ENCODE peak calls at places on chromosomes 6 and 20, in five cellular contexts. R, V, Y, M and G are unnamed samples.

GRCh38 chr6:155186052-155186658 is 77.7 kb upstream of the CLDN20 start:
- DNase-seq in R (peak), V (peak), Y (no peak), M (peak), G (peak)

GRCh38 chr20:16368645-16369292 is 204.5 kb downstream of the KIF16B start:
- DNase-seq in R (peak), V (peak), Y (no peak), M (peak), G (peak)

GRCh38 chr20:3894796-3895195 is 5.6 kb downstream of the PANK2 start:
- DNase-seq in R (no peak), V (no peak), Y (no peak), M (no peak), G (no peak)

GRCh38 chr6:25302677-25303128 is 23.5 kb downstream of the CARMIL1 start:
- DNase-seq in R (no peak), V (peak), Y (no peak), M (peak), G (peak)

GRCh38 chr20:22977047-22977785 is 57.9 kb upstream of the SSTR4 start:
- DNase-seq in R (no peak), V (no peak), Y (peak), M (no peak), G (peak)

GRCh38 chr6:51928320-51928719 is 159.1 kb downstream of the PKHD1 start:
- DNase-seq in R (no peak), V (no peak), Y (no peak), M (no peak), G (no peak)

GRCh38 chr20:59013959-59014608 is 5.1 kb upstream of the TUBB1 start:
- DNase-seq in R (no peak), V (peak), Y (peak), M (peak), G (no peak)

GRCh38 chr6:45072014-45072413 is 256.1 kb upstream of the RUNX2 start:
- DNase-seq in R (no peak), V (no peak), Y (no peak), M (no peak), G (no peak)

GRCh38 chr6:125154184-125155135 is 887 bp downstream of the TPD52L1 start:
- DNase-seq in R (peak), V (no peak), Y (no peak), M (peak), G (peak)

GRCh38 chr6:14165091-14165490 is 47.5 kb downstream of the CD83 start:
- DNase-seq in R (no peak), V (peak), Y (no peak), M (peak), G (peak)

GRCh38 chr20:10953437-10953836 is 279.6 kb upstream of the JAG1 start:
- DNase-seq in R (no peak), V (no peak), Y (no peak), M (no peak), G (peak)

GRCh38 chr6:37171141-37171969 is 1.4 kb downstream of the PIM1 start:
- DNase-seq in R (peak), V (peak), Y (peak), M (peak), G (peak)

GRCh38 chr20:62605996-62606395 is 36.3 kb upstream of the SLCO4A1 start:
- DNase-seq in R (no peak), V (no peak), Y (no peak), M (no peak), G (no peak)

GRCh38 chr6:112122758-112123157 is 35.4 kb downstream of the FAM229B start:
- DNase-seq in R (no peak), V (no peak), Y (no peak), M (no peak), G (no peak)

GRCh38 chr20:17614176-17614811 is 44.4 kb downstream of the DSTN start:
- DNase-seq in R (peak), V (peak), Y (peak), M (peak), G (peak)

GRCh38 chr6:34027445-34027936 is 118.4 kb downstream of the GRM4 start:
- DNase-seq in R (peak), V (peak), Y (no peak), M (no peak), G (peak)

GRCh38 chr6:45226081-45226480 is 102.0 kb upstream of the RUNX2 start:
- DNase-seq in R (no peak), V (no peak), Y (no peak), M (no peak), G (no peak)

GRCh38 chr6:45049188-45049843 is 278.8 kb upstream of the RUNX2 start:
- DNase-seq in R (no peak), V (peak), Y (no peak), M (peak), G (peak)

GRCh38 chr6:7166410-7167293 is 58.9 kb downstream of the RREB1 start:
- DNase-seq in R (no peak), V (peak), Y (peak), M (peak), G (no peak)

GRCh38 chr6:6825153-6825847 is 236.8 kb downstream of the LY86 start:
- DNase-seq in R (no peak), V (no peak), Y (no peak), M (no peak), G (peak)

GRCh38 chr6:105459049-105459448 is 56.2 kb upstream of the PREP start:
- DNase-seq in R (no peak), V (no peak), Y (no peak), M (peak), G (peak)

GRCh38 chr20:63128367-63128766 is 87.6 kb downstream of the YTHDF1 start:
- DNase-seq in R (peak), V (no peak), Y (no peak), M (no peak), G (no peak)

GRCh38 chr20:59751075-59751711 is 146.9 kb downstream of the PHACTR3 start:
- DNase-seq in R (peak), V (peak), Y (peak), M (peak), G (peak)

GRCh38 chr6:136112262-136112661 is 137.8 kb downstream of the MTFR2 start:
- DNase-seq in R (no peak), V (no peak), Y (no peak), M (no peak), G (no peak)

GRCh38 chr6:22248513-22249308 is 48.1 kb downstream of the PRL start:
- DNase-seq in R (no peak), V (peak), Y (no peak), M (peak), G (peak)

GRCh38 chr6:136923116-136923953 is 1.2 kb downstream of the SLC35D3 start:
- DNase-seq in R (peak), V (no peak), Y (no peak), M (no peak), G (no peak)

GRCh38 chr6:37244430-37245310 is 12.9 kb upstream of the TBC1D22B start:
- DNase-seq in R (no peak), V (peak), Y (peak), M (peak), G (peak)

GRCh38 chr6:32627249-32627648 is 10.0 kb upstream of the HLA-DQA1 start:
- DNase-seq in R (no peak), V (no peak), Y (no peak), M (no peak), G (no peak)

GRCh38 chr6:52415333-52415732 is 4.8 kb upstream of the EFHC1 start:
- DNase-seq in R (no peak), V (no peak), Y (no peak), M (no peak), G (no peak)

GRCh38 chr20:1396702-1397101 is 3.8 kb upstream of the FKBP1A start:
- DNase-seq in R (no peak), V (no peak), Y (no peak), M (no peak), G (no peak)

GRCh38 chr6:161564951-161565350 is 291.1 kb upstream of the AGPAT4 start:
- DNase-seq in R (no peak), V (no peak), Y (no peak), M (no peak), G (no peak)

GRCh38 chr6:1911476-1911875 is 301.8 kb downstream of the FOXC1 start:
- DNase-seq in R (no peak), V (no peak), Y (no peak), M (no peak), G (no peak)

GRCh38 chr6:166998256-166999144 is 697 bp upstream of the CEP43 start:
- DNase-seq in R (peak), V (no peak), Y (no peak), M (no peak), G (peak)

GRCh38 chr20:52731086-52731485 is 241.1 kb upstream of the TSHZ2 start:
- DNase-seq in R (peak), V (no peak), Y (no peak), M (no peak), G (peak)

GRCh38 chr6:6875818-6876470 is 231.8 kb upstream of the RREB1 start:
- DNase-seq in R (no peak), V (peak), Y (no peak), M (peak), G (peak)

GRCh38 chr6:137870744-137871247 is 3.7 kb downstream of the TNFAIP3 start:
- DNase-seq in R (peak), V (peak), Y (no peak), M (no peak), G (peak)

GRCh38 chr6:85569323-85569722 is 24.3 kb downstream of the SNX14 start:
- DNase-seq in R (no peak), V (peak), Y (no peak), M (peak), G (peak)

GRCh38 chr6:167721291-167721690 is 105.4 kb upstream of the AFDN start:
- DNase-seq in R (peak), V (no peak), Y (peak), M (no peak), G (no peak)

GRCh38 chr6:158207452-158207788 is 39.3 kb downstream of the GTF2H5 start:
- DNase-seq in R (no peak), V (peak), Y (no peak), M (peak), G (peak)

GRCh38 chr20:45440891-45441685 is 25.1 kb downstream of the PIGT start:
- DNase-seq in R (no peak), V (no peak), Y (no peak), M (no peak), G (no peak)
- H3K4me3 ChIP-seq in R (no peak), V (no peak), Y (no peak), M (no peak), G (no peak)

DNA sequence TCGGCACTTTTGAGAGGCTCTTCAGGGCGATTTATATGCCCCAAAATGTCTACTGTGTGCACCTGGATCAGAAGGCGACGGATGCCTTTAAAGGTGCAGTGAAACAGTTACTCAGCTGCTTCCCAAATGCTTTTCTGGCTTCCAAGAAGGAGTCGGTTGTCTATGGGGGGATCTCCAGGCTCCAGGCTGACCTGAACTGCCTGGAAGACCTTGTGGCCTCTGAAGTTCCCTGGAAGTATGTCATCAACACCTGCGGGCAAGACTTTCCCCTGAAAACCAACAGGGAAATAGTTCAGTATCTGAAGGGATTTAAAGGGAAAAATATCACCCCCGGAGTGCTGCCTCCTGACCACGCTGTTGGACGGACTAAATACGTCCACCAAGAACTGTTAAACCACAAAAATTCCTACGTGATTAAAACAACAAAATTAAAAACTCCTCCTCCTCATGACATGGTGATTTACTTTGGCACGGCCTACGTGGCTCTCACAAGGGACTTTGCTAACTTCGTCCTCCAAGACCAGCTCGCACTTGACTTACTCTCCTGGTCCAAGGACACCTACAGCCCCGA is 8.2 kb downstream of the GCNT2 start:
- DNase-seq in R (no peak), V (no peak), Y (no peak), M (peak), G (no peak)
- H3K4me3 ChIP-seq in R (no peak), V (no peak), Y (peak), M (no peak), G (no peak)

DNA sequence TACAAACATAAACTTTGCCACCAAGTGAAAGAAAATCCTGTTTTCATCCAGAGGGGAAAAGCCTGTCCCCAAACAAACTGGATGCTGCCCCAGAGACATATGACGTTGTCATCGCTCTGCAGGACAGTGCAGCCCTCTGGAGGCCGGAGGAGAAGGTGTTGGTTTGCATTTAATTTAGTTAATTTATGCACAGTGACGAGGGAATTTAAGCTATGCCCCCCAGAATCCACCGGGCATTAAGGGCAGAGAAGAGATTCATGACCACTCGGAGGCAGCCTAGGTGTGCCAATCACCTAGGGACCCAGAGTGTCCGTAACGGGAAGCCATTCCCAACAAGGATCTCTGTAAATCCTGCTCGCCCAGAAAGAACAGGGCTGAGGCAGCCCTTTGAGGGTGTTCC is 45.1 kb downstream of the NINL start:
- DNase-seq in R (peak), V (no peak), Y (no peak), M (peak), G (peak)
- H3K4me3 ChIP-seq in R (no peak), V (no peak), Y (peak), M (peak), G (no peak)

GRCh38 chr6:27476090-27476489 is 3.2 kb upstream of the ZNF184 start:
- DNase-seq in R (no peak), V (no peak), Y (no peak), M (no peak), G (no peak)

GRCh38 chr6:27472182-27472616 is 706 bp downstream of the ZNF184 start:
- DNase-seq in R (peak), V (peak), Y (peak), M (peak), G (peak)

GRCh38 chr6:27474672-27475071 is 1.8 kb upstream of the ZNF184 start:
- DNase-seq in R (no peak), V (no peak), Y (no peak), M (no peak), G (no peak)

GRCh38 chr6:27472617-27473400 is at the start of gene ZNF184:
- DNase-seq in R (peak), V (peak), Y (peak), M (peak), G (peak)

DNA sequence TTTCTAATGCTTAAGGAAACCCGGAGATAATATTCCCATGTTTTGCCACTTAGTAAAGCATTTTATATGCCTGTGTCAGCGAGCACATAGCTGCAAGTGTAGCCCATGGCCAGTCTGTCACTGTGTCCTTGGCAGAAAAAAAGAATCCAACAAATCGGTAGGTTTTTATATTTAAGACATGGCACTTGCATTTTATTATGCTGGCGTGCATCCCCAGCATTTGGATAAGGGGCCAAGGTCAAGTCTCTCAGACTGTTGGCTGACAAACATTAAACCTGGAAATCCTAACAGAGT is 1.2 kb upstream of the ZNF184 start:
- DNase-seq in R (peak), V (no peak), Y (no peak), M (no peak), G (no peak)
- H3K4me3 ChIP-seq in R (no peak), V (no peak), Y (no peak), M (no peak), G (no peak)

GRCh38 chr20:35737865-35738333 is 4.2 kb downstream of the RBM39 start:
- DNase-seq in R (no peak), V (no peak), Y (no peak), M (no peak), G (no peak)

GRCh38 chr20:35739294-35740163 is 2.5 kb downstream of the RBM39 start:
- DNase-seq in R (no peak), V (peak), Y (no peak), M (peak), G (peak)

GRCh38 chr20:35741892-35742740 is at the start of gene RBM39:
- DNase-seq in R (peak), V (peak), Y (peak), M (peak), G (peak)

GRCh38 chr20:35735828-35736470 is 6.1 kb downstream of the RBM39 start:
- DNase-seq in R (no peak), V (no peak), Y (no peak), M (no peak), G (no peak)

GRCh38 chr20:35738410-35739179 is 3.5 kb downstream of the RBM39 start:
- DNase-seq in R (no peak), V (no peak), Y (no peak), M (no peak), G (no peak)
- H3K4me3 ChIP-seq in R (no peak), V (no peak), Y (no peak), M (peak), G (peak)

GRCh38 chr6:27237089-27237723 is 10.3 kb upstream of the PRSS16 start:
- DNase-seq in R (peak), V (peak), Y (no peak), M (peak), G (peak)

GRCh38 chr6:27234576-27234975 is 12.9 kb upstream of the PRSS16 start:
- DNase-seq in R (no peak), V (no peak), Y (no peak), M (no peak), G (no peak)

GRCh38 chr6:27241443-27241842 is 6.1 kb upstream of the PRSS16 start:
- DNase-seq in R (no peak), V (no peak), Y (no peak), M (no peak), G (peak)

GRCh38 chr6:27239258-27239657 is 8.2 kb upstream of the PRSS16 start:
- DNase-seq in R (no peak), V (no peak), Y (no peak), M (no peak), G (no peak)

DNA sequence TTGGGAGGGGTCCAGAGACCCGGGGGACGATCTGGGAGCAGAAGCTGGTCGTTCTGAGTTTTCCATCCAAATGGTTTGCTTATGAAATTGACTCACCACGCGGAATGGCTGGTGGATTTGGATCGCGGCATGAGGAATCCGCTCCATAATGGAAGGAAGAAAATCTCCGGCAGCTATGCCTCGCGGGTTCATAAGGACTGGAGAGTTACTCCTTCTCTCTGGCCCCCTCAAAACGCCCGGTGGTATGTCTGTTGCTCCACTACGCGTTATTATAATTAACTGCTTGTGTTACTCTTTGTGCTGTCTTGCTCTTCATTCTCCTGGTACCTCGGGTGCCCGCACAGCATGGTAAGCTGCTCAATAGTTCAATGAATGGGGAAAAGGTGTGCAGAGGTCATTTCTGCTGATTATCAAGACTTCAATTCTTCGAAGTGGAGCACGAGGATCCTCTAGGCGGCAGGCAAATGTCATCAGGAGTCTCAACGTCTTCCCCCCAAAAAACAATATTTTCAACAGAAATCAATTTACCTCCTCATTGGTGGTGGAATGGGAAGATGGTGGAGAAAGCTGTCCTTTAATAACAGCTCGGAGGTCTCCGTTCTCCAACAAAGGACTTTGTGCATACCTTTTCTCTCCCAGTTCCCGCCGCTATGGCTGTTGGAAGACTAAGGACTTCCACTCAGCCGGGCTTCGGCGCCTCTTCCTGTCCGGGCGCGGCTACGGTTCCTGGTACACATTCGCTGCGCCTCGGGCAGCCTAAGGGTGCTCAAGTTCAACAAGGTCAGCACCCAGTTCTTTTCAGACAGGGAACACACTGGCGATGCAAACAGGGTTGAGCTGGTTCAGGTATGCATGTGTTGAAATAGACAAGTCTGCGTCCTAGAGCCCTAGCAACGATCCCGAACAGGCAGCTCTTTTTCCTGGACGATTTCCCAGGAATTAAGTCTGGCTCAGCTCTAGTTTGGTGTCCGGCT is 9.2 kb upstream of the PRSS16 start:
- DNase-seq in R (peak), V (no peak), Y (no peak), M (no peak), G (peak)
- H3K4me3 ChIP-seq in R (peak), V (peak), Y (no peak), M (peak), G (peak)

GRCh38 chr20:19944772-19945459 is 72.2 kb upstream of the NAA20 start:
- DNase-seq in R (no peak), V (peak), Y (no peak), M (peak), G (no peak)

GRCh38 chr20:19943021-19943659 is 74.0 kb upstream of the NAA20 start:
- DNase-seq in R (no peak), V (no peak), Y (no peak), M (no peak), G (no peak)

GRCh38 chr20:19949195-19949867 is 67.8 kb upstream of the NAA20 start:
- DNase-seq in R (no peak), V (no peak), Y (no peak), M (no peak), G (no peak)

GRCh38 chr20:19947611-19948264 is 69.4 kb upstream of the NAA20 start:
- DNase-seq in R (peak), V (peak), Y (no peak), M (peak), G (peak)

GRCh38 chr20:19945732-19946670 is 71.2 kb upstream of the NAA20 start:
- DNase-seq in R (no peak), V (no peak), Y (no peak), M (peak), G (no peak)
- H3K4me3 ChIP-seq in R (no peak), V (no peak), Y (no peak), M (no peak), G (no peak)